ENCODE peak calls at places on chromosomes 7 and 10, in nine cellular contexts. One of them, this sample, is unnamed.

GRCh38 chr7:105800442-105800841 is 76.0 kb downstream of the ATXN7L1 start:
- DNase-seq in vagina: no peak
- DNase-seq in GM12878: peak; percentile 26
- DNase-seq in fibroblast of villous mesenchyme: no peak
- DNase-seq in DND-41: no peak
- DNase-seq in fibroblast of the aortic adventitia: peak; percentile 19
- DNase-seq in MM.1S: no peak
- DNase-seq in cardiac fibroblast: peak; percentile 39
- DNase-seq in ovary: no peak
- DNase-seq in this sample: peak; percentile 31

GRCh38 chr7:5526190-5527037 is 102.8 kb upstream of the TNRC18 start:
- DNase-seq in vagina: no peak
- DNase-seq in GM12878: no peak
- DNase-seq in fibroblast of villous mesenchyme: no peak
- DNase-seq in DND-41: peak; percentile 66
- DNase-seq in fibroblast of the aortic adventitia: peak; percentile 56
- DNase-seq in MM.1S: peak; percentile 31
- DNase-seq in cardiac fibroblast: peak; percentile 57
- DNase-seq in ovary: peak; percentile 55
- DNase-seq in this sample: peak; percentile 55

GRCh38 chr10:126073606-126074005 is 177.2 kb downstream of the FANK1 start:
- DNase-seq in vagina: no peak
- DNase-seq in GM12878: no peak
- DNase-seq in fibroblast of villous mesenchyme: no peak
- DNase-seq in DND-41: no peak
- DNase-seq in fibroblast of the aortic adventitia: peak; percentile 85
- DNase-seq in MM.1S: no peak
- DNase-seq in cardiac fibroblast: peak; percentile 60
- DNase-seq in ovary: no peak
- DNase-seq in this sample: no peak

GRCh38 chr7:116512524-116513188 is 12.2 kb upstream of the CAV1 start:
- DNase-seq in vagina: no peak
- DNase-seq in GM12878: no peak
- DNase-seq in fibroblast of villous mesenchyme: peak; percentile 68
- DNase-seq in DND-41: no peak
- DNase-seq in fibroblast of the aortic adventitia: peak; percentile 51
- DNase-seq in MM.1S: no peak
- DNase-seq in cardiac fibroblast: peak; percentile 63
- DNase-seq in ovary: no peak
- DNase-seq in this sample: peak; percentile 64

GRCh38 chr10:104521901-104522827 is 118.9 kb upstream of the SORCS3 start:
- DNase-seq in vagina: no peak
- DNase-seq in GM12878: no peak
- DNase-seq in fibroblast of villous mesenchyme: no peak
- DNase-seq in DND-41: no peak
- DNase-seq in fibroblast of the aortic adventitia: no peak
- DNase-seq in MM.1S: no peak
- DNase-seq in cardiac fibroblast: no peak
- DNase-seq in ovary: no peak
- DNase-seq in this sample: no peak

GRCh38 chr7:76048668-76048988 is 722 bp downstream of the MDH2 start:
- DNase-seq in vagina: no peak
- DNase-seq in GM12878: no peak
- DNase-seq in fibroblast of villous mesenchyme: no peak
- DNase-seq in DND-41: peak; percentile 32
- DNase-seq in fibroblast of the aortic adventitia: no peak
- DNase-seq in MM.1S: peak; percentile 59
- DNase-seq in cardiac fibroblast: no peak
- DNase-seq in ovary: no peak
- DNase-seq in this sample: no peak

GRCh38 chr7:102912742-102913141 is at the start of gene LRRC17:
- DNase-seq in vagina: no peak
- DNase-seq in GM12878: no peak
- DNase-seq in fibroblast of villous mesenchyme: peak; percentile 89
- DNase-seq in DND-41: no peak
- DNase-seq in fibroblast of the aortic adventitia: peak; percentile 94
- DNase-seq in MM.1S: no peak
- DNase-seq in cardiac fibroblast: peak; percentile 89
- DNase-seq in ovary: peak; percentile 65
- DNase-seq in this sample: peak; percentile 94

GRCh38 chr10:113062977-113063967 is 113.2 kb downstream of the TCF7L2 start:
- DNase-seq in vagina: no peak
- DNase-seq in GM12878: no peak
- DNase-seq in fibroblast of villous mesenchyme: peak; percentile 59
- DNase-seq in DND-41: no peak
- DNase-seq in fibroblast of the aortic adventitia: peak; percentile 51
- DNase-seq in MM.1S: no peak
- DNase-seq in cardiac fibroblast: no peak
- DNase-seq in ovary: no peak
- DNase-seq in this sample: no peak

GRCh38 chr10:6239213-6239991 is 36.7 kb downstream of the PFKFB3 start:
- DNase-seq in vagina: no peak
- DNase-seq in GM12878: peak; percentile 12
- DNase-seq in fibroblast of villous mesenchyme: peak; percentile 99
- DNase-seq in DND-41: peak; percentile 61
- DNase-seq in fibroblast of the aortic adventitia: peak; percentile 98
- DNase-seq in MM.1S: peak; percentile 56
- DNase-seq in cardiac fibroblast: peak; percentile 97
- DNase-seq in ovary: peak; percentile 42
- DNase-seq in this sample: peak; percentile 98

GRCh38 chr7:40570218-40570617 is 435.4 kb downstream of the SUGCT start:
- DNase-seq in vagina: no peak
- DNase-seq in GM12878: no peak
- DNase-seq in fibroblast of villous mesenchyme: no peak
- DNase-seq in DND-41: no peak
- DNase-seq in fibroblast of the aortic adventitia: no peak
- DNase-seq in MM.1S: no peak
- DNase-seq in cardiac fibroblast: peak; percentile 22
- DNase-seq in ovary: no peak
- DNase-seq in this sample: no peak

GRCh38 chr7:1053002-1053411 is 8.7 kb downstream of the GPR146 start:
- DNase-seq in vagina: no peak
- DNase-seq in GM12878: no peak
- DNase-seq in fibroblast of villous mesenchyme: no peak
- DNase-seq in DND-41: no peak
- DNase-seq in fibroblast of the aortic adventitia: no peak
- DNase-seq in MM.1S: no peak
- DNase-seq in cardiac fibroblast: no peak
- DNase-seq in ovary: no peak
- DNase-seq in this sample: no peak

GRCh38 chr7:129210256-129210988 is 14.4 kb upstream of the AHCYL2 start:
- DNase-seq in vagina: no peak
- DNase-seq in GM12878: no peak
- DNase-seq in fibroblast of villous mesenchyme: peak; percentile 54
- DNase-seq in DND-41: peak; percentile 73
- DNase-seq in fibroblast of the aortic adventitia: peak; percentile 63
- DNase-seq in MM.1S: peak; percentile 81
- DNase-seq in cardiac fibroblast: peak; percentile 69
- DNase-seq in ovary: peak; percentile 81
- DNase-seq in this sample: peak; percentile 64

GRCh38 chr10:93413252-93413689 is 68.9 kb downstream of the MYOF start:
- DNase-seq in vagina: no peak
- DNase-seq in GM12878: no peak
- DNase-seq in fibroblast of villous mesenchyme: no peak
- DNase-seq in DND-41: peak; percentile 72
- DNase-seq in fibroblast of the aortic adventitia: no peak
- DNase-seq in MM.1S: no peak
- DNase-seq in cardiac fibroblast: peak; percentile 81
- DNase-seq in ovary: no peak
- DNase-seq in this sample: peak; percentile 90

GRCh38 chr10:93412801-93413200 is 69.3 kb downstream of the MYOF start:
- DNase-seq in vagina: no peak
- DNase-seq in GM12878: no peak
- DNase-seq in fibroblast of villous mesenchyme: no peak
- DNase-seq in DND-41: peak; percentile 5
- DNase-seq in fibroblast of the aortic adventitia: no peak
- DNase-seq in MM.1S: no peak
- DNase-seq in cardiac fibroblast: no peak
- DNase-seq in ovary: no peak
- DNase-seq in this sample: no peak

GRCh38 chr10:93408788-93409187 is 73.3 kb downstream of the MYOF start:
- DNase-seq in vagina: no peak
- DNase-seq in GM12878: no peak
- DNase-seq in fibroblast of villous mesenchyme: no peak
- DNase-seq in DND-41: no peak
- DNase-seq in fibroblast of the aortic adventitia: no peak
- DNase-seq in MM.1S: no peak
- DNase-seq in cardiac fibroblast: no peak
- DNase-seq in ovary: no peak
- DNase-seq in this sample: no peak

GRCh38 chr10:93406367-93407145 is 75.6 kb downstream of the MYOF start:
- DNase-seq in vagina: no peak
- DNase-seq in GM12878: no peak
- DNase-seq in fibroblast of villous mesenchyme: peak; percentile 74
- DNase-seq in DND-41: no peak
- DNase-seq in fibroblast of the aortic adventitia: no peak
- DNase-seq in MM.1S: no peak
- DNase-seq in cardiac fibroblast: peak; percentile 46
- DNase-seq in ovary: no peak
- DNase-seq in this sample: peak; percentile 50

DNA sequence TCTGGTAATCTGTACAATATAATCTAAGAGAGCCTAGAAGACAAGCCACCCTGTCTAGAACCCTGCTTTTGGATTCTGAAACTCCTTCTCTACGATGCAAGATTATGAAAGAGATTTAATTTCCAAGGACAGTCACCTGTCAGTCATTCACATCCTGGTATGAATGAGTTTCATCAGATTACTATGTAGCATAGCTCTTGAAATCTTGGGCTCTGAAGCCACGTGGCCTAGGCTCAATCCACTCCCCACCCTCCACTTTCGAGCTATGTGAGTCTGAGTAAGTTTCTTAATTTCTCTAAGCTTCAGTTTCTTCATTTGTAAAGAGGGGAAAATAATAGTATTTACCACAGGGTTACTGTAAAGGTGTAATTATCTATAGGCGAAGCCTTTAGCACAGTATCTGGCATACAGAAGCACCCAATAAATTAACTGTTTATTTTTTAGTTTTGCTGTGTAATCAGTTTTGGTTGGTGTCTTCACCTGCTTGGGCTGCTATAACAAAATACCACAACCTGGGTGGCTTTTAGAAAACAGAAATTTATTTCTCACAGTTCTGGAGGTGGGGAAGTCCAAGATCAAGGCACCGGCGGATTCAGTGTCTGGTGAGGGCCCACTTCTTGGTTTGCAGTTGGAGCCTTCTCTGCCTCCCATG is 71.3 kb downstream of the MYOF start:
- DNase-seq in vagina: no peak
- DNase-seq in GM12878: no peak
- DNase-seq in fibroblast of villous mesenchyme: no peak
- DNase-seq in DND-41: no peak
- DNase-seq in fibroblast of the aortic adventitia: no peak
- DNase-seq in MM.1S: no peak
- DNase-seq in cardiac fibroblast: no peak
- DNase-seq in ovary: no peak
- DNase-seq in this sample: no peak
- TF ChIP-seq CTCF in vagina: no peak
- TF ChIP-seq CTCF in GM12878: no peak
- TF ChIP-seq CTCF in fibroblast of villous mesenchyme: no peak
- TF ChIP-seq CTCF in DND-41: no peak
- TF ChIP-seq CTCF in fibroblast of the aortic adventitia: no peak
- TF ChIP-seq CTCF in MM.1S: no peak
- TF ChIP-seq CTCF in cardiac fibroblast: no peak
- TF ChIP-seq CTCF in ovary: no peak
- TF ChIP-seq CTCF in this sample: no peak

DNA sequence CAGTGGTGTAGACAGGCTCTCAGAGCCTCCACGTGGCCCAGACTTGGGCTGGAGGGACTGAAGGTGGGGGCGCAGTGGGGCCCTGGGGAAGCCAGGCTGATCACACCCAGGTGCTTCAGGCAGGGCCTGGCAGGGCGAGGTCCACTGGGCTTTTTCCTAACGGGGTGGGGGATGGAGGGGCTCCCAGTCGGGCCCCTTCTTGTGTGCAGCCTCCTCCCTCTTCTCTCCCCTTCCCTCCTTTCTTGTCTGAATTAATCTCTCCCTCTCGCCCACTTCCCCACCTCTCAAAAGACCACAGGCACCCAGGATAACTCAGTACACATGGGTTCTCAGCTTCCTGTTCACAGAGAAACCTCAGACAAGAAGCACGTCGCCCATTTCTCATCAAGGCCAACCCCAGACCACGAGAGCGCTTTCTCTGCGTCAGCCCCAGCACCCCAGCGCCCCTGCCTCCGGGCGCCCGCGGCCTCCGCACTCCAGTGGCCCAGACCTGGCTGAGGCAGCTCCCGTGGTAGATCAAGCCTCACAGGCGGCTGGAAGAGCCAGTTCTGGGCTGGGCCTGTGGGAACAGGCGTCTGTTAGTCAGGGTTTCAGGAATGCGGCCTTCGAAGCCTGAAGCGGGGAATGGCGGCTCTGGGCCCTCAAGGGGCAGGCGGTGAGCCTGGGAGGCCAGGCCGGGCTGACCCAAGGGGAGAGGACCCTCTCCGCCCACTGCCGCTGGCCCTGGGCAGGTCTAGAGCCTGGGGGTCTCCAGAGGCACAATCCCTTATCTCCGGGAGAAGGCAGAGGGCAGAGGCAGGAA is 50.6 kb downstream of the PWWP2B start:
- DNase-seq in vagina: no peak
- DNase-seq in GM12878: no peak
- DNase-seq in fibroblast of villous mesenchyme: peak; percentile 74
- DNase-seq in DND-41: peak; percentile 78
- DNase-seq in fibroblast of the aortic adventitia: peak; percentile 53
- DNase-seq in MM.1S: no peak
- DNase-seq in cardiac fibroblast: peak; percentile 76
- DNase-seq in ovary: peak; percentile 47
- DNase-seq in this sample: peak; percentile 36
- H3K4me3 ChIP-seq in vagina: no peak overlapping the region
- H3K4me3 ChIP-seq in GM12878: no peak overlapping the region
- H3K4me3 ChIP-seq in fibroblast of villous mesenchyme: no peak overlapping the region
- H3K4me3 ChIP-seq in DND-41: peak overlapping the region; percentile 34
- H3K4me3 ChIP-seq in fibroblast of the aortic adventitia: no peak overlapping the region
- H3K4me3 ChIP-seq in MM.1S: no peak overlapping the region
- H3K4me3 ChIP-seq in cardiac fibroblast: no peak overlapping the region
- H3K4me3 ChIP-seq in ovary: no peak overlapping the region
- H3K4me3 ChIP-seq in this sample: no peak overlapping the region

DNA sequence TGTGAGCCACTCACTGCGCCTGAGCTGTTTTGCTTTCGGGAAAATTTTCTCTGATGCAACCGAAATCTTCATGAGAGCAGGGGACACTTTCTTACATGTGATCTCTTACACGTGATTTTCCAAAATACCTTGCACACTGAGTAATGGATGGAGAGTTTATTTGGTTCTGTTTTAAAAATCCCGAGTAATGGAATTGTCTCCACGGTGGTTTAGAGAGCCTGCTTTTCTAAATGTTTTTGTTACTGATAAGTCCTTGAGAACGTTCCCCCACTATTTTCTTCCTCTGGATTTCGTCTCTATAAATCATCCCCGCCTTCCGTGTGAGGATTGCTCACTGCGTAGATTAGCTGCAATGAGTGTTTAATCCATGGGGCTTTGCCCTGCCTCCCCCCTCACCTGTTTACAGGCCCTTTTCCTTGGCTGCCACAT is 25.7 kb downstream of the CAMK1D start:
- DNase-seq in vagina: no peak
- DNase-seq in GM12878: no peak
- DNase-seq in fibroblast of villous mesenchyme: peak; percentile 29
- DNase-seq in DND-41: no peak
- DNase-seq in fibroblast of the aortic adventitia: peak; percentile 33
- DNase-seq in MM.1S: no peak
- DNase-seq in cardiac fibroblast: no peak
- DNase-seq in ovary: peak; percentile 48
- DNase-seq in this sample: no peak
- TF ChIP-seq CTCF in vagina: no peak
- TF ChIP-seq CTCF in GM12878: no peak
- TF ChIP-seq CTCF in fibroblast of villous mesenchyme: no peak
- TF ChIP-seq CTCF in DND-41: no peak
- TF ChIP-seq CTCF in fibroblast of the aortic adventitia: no peak
- TF ChIP-seq CTCF in MM.1S: no peak
- TF ChIP-seq CTCF in cardiac fibroblast: no peak
- TF ChIP-seq CTCF in ovary: no peak
- TF ChIP-seq CTCF in this sample: no peak

GRCh38 chr10:59358576-59358975 is 3.8 kb downstream of the FAM13C start:
- DNase-seq in vagina: no peak
- DNase-seq in GM12878: no peak
- DNase-seq in fibroblast of villous mesenchyme: no peak
- DNase-seq in DND-41: no peak
- DNase-seq in fibroblast of the aortic adventitia: peak; percentile 67
- DNase-seq in MM.1S: no peak
- DNase-seq in cardiac fibroblast: no peak
- DNase-seq in ovary: no peak
- DNase-seq in this sample: peak; percentile 8
- H3K4me3 ChIP-seq in vagina: no peak overlapping the region
- H3K4me3 ChIP-seq in GM12878: no peak overlapping the region
- H3K4me3 ChIP-seq in fibroblast of villous mesenchyme: no peak overlapping the region
- H3K4me3 ChIP-seq in DND-41: no peak overlapping the region
- H3K4me3 ChIP-seq in fibroblast of the aortic adventitia: no peak overlapping the region
- H3K4me3 ChIP-seq in MM.1S: no peak overlapping the region
- H3K4me3 ChIP-seq in cardiac fibroblast: no peak overlapping the region
- H3K4me3 ChIP-seq in ovary: no peak overlapping the region
- H3K4me3 ChIP-seq in this sample: no peak overlapping the region